ENCODE peak calls at places on chromosome 2, in seven cellular contexts. One of them, this sample, is unnamed.

GRCh38 chr2:219627105-219628100 is at the start of gene SLC4A3:
- DNase-seq in amniotic stem cell: no peak
- DNase-seq in MCF 10A: peak
- DNase-seq in psoas muscle: no peak
- DNase-seq in CD4-positive, alpha-beta memory T cell: no peak
- DNase-seq in NCI-H510A: peak
- DNase-seq in HS-5: no peak
- DNase-seq in this sample: no peak

GRCh38 chr2:12196495-12196894 is 450.1 kb downstream of the LPIN1 start:
- DNase-seq in amniotic stem cell: no peak
- DNase-seq in MCF 10A: no peak
- DNase-seq in psoas muscle: no peak
- DNase-seq in CD4-positive, alpha-beta memory T cell: no peak
- DNase-seq in NCI-H510A: no peak
- DNase-seq in HS-5: no peak
- DNase-seq in this sample: no peak

GRCh38 chr2:234588054-234588430 is 91.2 kb upstream of the ARL4C start:
- DNase-seq in amniotic stem cell: no peak
- DNase-seq in MCF 10A: no peak
- DNase-seq in psoas muscle: no peak
- DNase-seq in CD4-positive, alpha-beta memory T cell: no peak
- DNase-seq in NCI-H510A: no peak
- DNase-seq in HS-5: no peak
- DNase-seq in this sample: no peak

GRCh38 chr2:97673187-97673914 is 3.8 kb downstream of the C2orf92 start:
- DNase-seq in amniotic stem cell: no peak
- DNase-seq in MCF 10A: no peak
- DNase-seq in psoas muscle: no peak
- DNase-seq in CD4-positive, alpha-beta memory T cell: no peak
- DNase-seq in NCI-H510A: no peak
- DNase-seq in HS-5: no peak
- DNase-seq in this sample: no peak

GRCh38 chr2:184125867-184126266 is 472.5 kb upstream of the ZNF804A start:
- DNase-seq in amniotic stem cell: no peak
- DNase-seq in MCF 10A: peak
- DNase-seq in psoas muscle: no peak
- DNase-seq in CD4-positive, alpha-beta memory T cell: no peak
- DNase-seq in NCI-H510A: no peak
- DNase-seq in HS-5: no peak
- DNase-seq in this sample: no peak

GRCh38 chr2:64586883-64587481 is 62.9 kb downstream of the AFTPH start:
- DNase-seq in amniotic stem cell: peak
- DNase-seq in MCF 10A: peak
- DNase-seq in psoas muscle: no peak
- DNase-seq in CD4-positive, alpha-beta memory T cell: peak
- DNase-seq in NCI-H510A: no peak
- DNase-seq in HS-5: peak
- DNase-seq in this sample: peak

GRCh38 chr2:71686781-71687180 is 233.4 kb downstream of the DYSF start:
- DNase-seq in amniotic stem cell: no peak
- DNase-seq in MCF 10A: no peak
- DNase-seq in psoas muscle: no peak
- DNase-seq in CD4-positive, alpha-beta memory T cell: no peak
- DNase-seq in NCI-H510A: no peak
- DNase-seq in HS-5: no peak
- DNase-seq in this sample: no peak

GRCh38 chr2:231204581-231204980 is 6.2 kb downstream of the ARMC9 start:
- DNase-seq in amniotic stem cell: no peak
- DNase-seq in MCF 10A: no peak
- DNase-seq in psoas muscle: no peak
- DNase-seq in CD4-positive, alpha-beta memory T cell: no peak
- DNase-seq in NCI-H510A: no peak
- DNase-seq in HS-5: no peak
- DNase-seq in this sample: no peak

GRCh38 chr2:20410556-20411277 is 36.2 kb upstream of the RHOB start:
- DNase-seq in amniotic stem cell: no peak
- DNase-seq in MCF 10A: no peak
- DNase-seq in psoas muscle: no peak
- DNase-seq in CD4-positive, alpha-beta memory T cell: no peak
- DNase-seq in NCI-H510A: no peak
- DNase-seq in HS-5: no peak
- DNase-seq in this sample: no peak

GRCh38 chr2:210199854-210200253 is 25.4 kb downstream of the ACADL start:
- DNase-seq in amniotic stem cell: no peak
- DNase-seq in MCF 10A: no peak
- DNase-seq in psoas muscle: no peak
- DNase-seq in CD4-positive, alpha-beta memory T cell: no peak
- DNase-seq in NCI-H510A: no peak
- DNase-seq in HS-5: no peak
- DNase-seq in this sample: no peak

GRCh38 chr2:58261215-58261614 is 20.1 kb upstream of the FANCL start:
- DNase-seq in amniotic stem cell: no peak
- DNase-seq in MCF 10A: no peak
- DNase-seq in psoas muscle: no peak
- DNase-seq in CD4-positive, alpha-beta memory T cell: no peak
- DNase-seq in NCI-H510A: no peak
- DNase-seq in HS-5: no peak
- DNase-seq in this sample: no peak

GRCh38 chr2:233705911-233706506 is 6.7 kb upstream of the UGT1A5 start:
- DNase-seq in amniotic stem cell: no peak
- DNase-seq in MCF 10A: peak
- DNase-seq in psoas muscle: peak
- DNase-seq in CD4-positive, alpha-beta memory T cell: no peak
- DNase-seq in NCI-H510A: no peak
- DNase-seq in HS-5: no peak
- DNase-seq in this sample: peak

GRCh38 chr2:37683926-37684780 is 12.7 kb upstream of the CDC42EP3 start:
- DNase-seq in amniotic stem cell: no peak
- DNase-seq in MCF 10A: no peak
- DNase-seq in psoas muscle: no peak
- DNase-seq in CD4-positive, alpha-beta memory T cell: peak
- DNase-seq in NCI-H510A: no peak
- DNase-seq in HS-5: no peak
- DNase-seq in this sample: peak

GRCh38 chr2:160321025-160321424 is 121.0 kb upstream of the ITGB6 start:
- DNase-seq in amniotic stem cell: no peak
- DNase-seq in MCF 10A: no peak
- DNase-seq in psoas muscle: no peak
- DNase-seq in CD4-positive, alpha-beta memory T cell: no peak
- DNase-seq in NCI-H510A: no peak
- DNase-seq in HS-5: no peak
- DNase-seq in this sample: no peak

This sample was measured in A172.